ENCODE peak calls at places on chromosome 21, in seven cellular contexts. F is HL-60, C is fibroblast of lung, S is glutamatergic neuron, O is MCF 10A, P is A673, R is osteocyte. L is an unnamed sample.

GRCh38 chr21:41630249-41630648 is 122.3 kb upstream of the TMPRSS2 start:
- DNase-seq in F (no peak), C (peak; percentile 96), S (no peak), O (peak; percentile 100), P (peak; percentile 43), R (no peak), L (no peak)

GRCh38 chr21:44455524-44456206 is 355 bp downstream of the LRRC3 start:
- DNase-seq in F (no peak), C (peak; percentile 20), S (no peak), O (no peak), P (peak; percentile 49), R (no peak), L (peak; percentile 39)

GRCh38 chr21:31630062-31630711 is 29.3 kb upstream of the SOD1 start:
- DNase-seq in F (no peak), C (peak; percentile 96), S (no peak), O (peak; percentile 96), P (peak; percentile 28), R (peak; percentile 85), L (no peak)

GRCh38 chr21:32888971-32889370 is 117.4 kb upstream of the PAXBP1 start:
- DNase-seq in F (no peak), C (no peak), S (no peak), O (no peak), P (no peak), R (no peak), L (no peak)

GRCh38 chr21:41677671-41678015 is 89.2 kb downstream of the RIPK4 start:
- DNase-seq in F (no peak), C (no peak), S (no peak), O (peak; percentile 46), P (no peak), R (no peak), L (no peak)

GRCh38 chr21:26003428-26003827 is 167.1 kb downstream of the APP start:
- DNase-seq in F (no peak), C (no peak), S (no peak), O (no peak), P (no peak), R (no peak), L (no peak)

GRCh38 chr21:30625449-30625848 is 5.0 kb downstream of the KRTAP20-4 start:
- DNase-seq in F (no peak), C (no peak), S (no peak), O (no peak), P (no peak), R (no peak), L (no peak)

GRCh38 chr21:25722631-25723030 is 12.1 kb downstream of the ATP5PF start:
- DNase-seq in F (no peak), C (no peak), S (no peak), O (no peak), P (no peak), R (no peak), L (no peak)

GRCh38 chr21:26546698-26547097 is 26.4 kb downstream of the CYYR1 start:
- DNase-seq in F (no peak), C (no peak), S (no peak), O (no peak), P (no peak), R (no peak), L (no peak)

GRCh38 chr21:31553461-31553860 is 106.0 kb upstream of the SOD1 start:
- DNase-seq in F (no peak), C (no peak), S (no peak), O (no peak), P (no peak), R (no peak), L (no peak)

GRCh38 chr21:27475363-27475955 is 508.6 kb upstream of the ADAMTS5 start:
- DNase-seq in F (no peak), C (no peak), S (no peak), O (no peak), P (no peak), R (no peak), L (no peak)

GRCh38 chr21:25370311-25370744 is 237.0 kb downstream of the MRPL39 start:
- DNase-seq in F (no peak), C (peak; percentile 94), S (no peak), O (peak; percentile 91), P (peak; percentile 25), R (no peak), L (no peak)

GRCh38 chr21:31248598-31248997 is 95.5 kb downstream of the TIAM1 start:
- DNase-seq in F (no peak), C (peak; percentile 67), S (no peak), O (peak; percentile 77), P (no peak), R (no peak), L (no peak)

GRCh38 chr21:38766987-38767722 is 38.6 kb upstream of the ETS2 start:
- DNase-seq in F (no peak), C (no peak), S (no peak), O (peak; percentile 34), P (no peak), R (no peak), L (no peak)

GRCh38 chr21:44356636-44357035 is 3.2 kb downstream of the TRPM2 start:
- DNase-seq in F (no peak), C (no peak), S (no peak), O (no peak), P (peak; percentile 39), R (no peak), L (no peak)

GRCh38 chr21:27269646-27270045 is 302.8 kb upstream of the ADAMTS5 start:
- DNase-seq in F (peak; percentile 80), C (peak; percentile 92), S (no peak), O (peak; percentile 83), P (no peak), R (no peak), L (no peak)

GRCh38 chr21:41816583-41817165 is 49.8 kb upstream of the RIPK4 start:
- DNase-seq in F (peak; percentile 25), C (peak; percentile 56), S (peak; percentile 78), O (peak; percentile 27), P (peak; percentile 66), R (no peak), L (peak; percentile 54)

GRCh38 chr21:30718239-30718909 is at the start of gene KRTAP21-3:
- DNase-seq in F (no peak), C (no peak), S (no peak), O (peak; percentile 47), P (no peak), R (no peak), L (no peak)

GRCh38 chr21:42254631-42255030 is 35.7 kb downstream of the ABCG1 start:
- DNase-seq in F (no peak), C (no peak), S (no peak), O (no peak), P (no peak), R (no peak), L (no peak)

GRCh38 chr21:39441502-39442475 is 3.8 kb downstream of the LCA5L start:
- DNase-seq in F (peak; percentile 21), C (peak; percentile 68), S (peak; percentile 40), O (peak; percentile 61), P (peak; percentile 55), R (no peak), L (no peak)

GRCh38 chr21:30168086-30168485 is 1.5 kb upstream of the CLDN17 start:
- DNase-seq in F (no peak), C (no peak), S (no peak), O (no peak), P (no peak), R (no peak), L (no peak)

GRCh38 chr21:24014381-24014780 is 1592.9 kb downstream of the MRPL39 start:
- DNase-seq in F (no peak), C (no peak), S (no peak), O (no peak), P (no peak), R (no peak), L (no peak)

GRCh38 chr21:44535963-44536362 is 4.0 kb downstream of the KRTAP10-1 start:
- DNase-seq in F (no peak), C (no peak), S (no peak), O (no peak), P (no peak), R (no peak), L (no peak)

GRCh38 chr21:34133802-34134201 is 60.4 kb downstream of the MRPS6 start:
- DNase-seq in F (no peak), C (no peak), S (no peak), O (no peak), P (no peak), R (no peak), L (no peak)
- TF ChIP-seq CTCF in F (no peak), C (peak; percentile 26), S (peak; percentile 64), O (peak; percentile 21), P (peak; percentile 48), R (no peak), L (no peak)

DNA sequence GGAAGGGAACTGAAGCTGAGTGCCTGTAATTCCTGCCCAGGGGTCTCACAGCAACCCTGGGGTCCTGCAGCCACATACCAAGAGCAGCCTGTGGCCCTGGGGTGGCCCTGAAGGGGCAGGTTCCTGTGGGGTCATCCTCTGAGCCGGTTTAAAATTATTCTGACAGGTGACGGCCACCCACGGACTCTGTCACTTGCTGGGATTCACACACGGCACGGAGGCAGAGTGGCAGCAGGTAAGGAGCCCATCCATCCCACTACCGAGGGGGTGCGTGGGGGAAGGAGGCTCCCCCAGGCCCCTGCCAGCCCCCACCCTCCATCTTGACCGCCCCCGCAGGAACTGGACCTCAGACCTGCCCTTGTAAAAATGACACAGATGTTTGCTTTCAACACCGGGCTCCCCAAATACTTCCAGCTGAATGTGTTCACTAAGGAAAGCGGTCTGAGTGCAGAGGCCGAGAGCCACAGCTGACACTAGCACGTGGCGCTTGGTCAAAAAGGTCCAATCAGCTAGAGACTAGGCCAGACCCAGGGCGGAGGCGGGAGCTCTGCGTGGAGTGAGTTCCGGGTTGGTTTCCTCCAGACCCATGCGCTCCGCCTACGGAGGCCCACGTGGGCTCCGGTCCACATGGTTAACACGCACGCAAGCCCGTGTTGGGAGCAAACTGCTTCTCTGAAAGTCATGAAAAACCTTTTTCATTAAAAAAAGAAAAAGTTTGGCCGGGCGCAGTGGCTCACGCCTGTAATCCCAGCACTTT is 10.0 kb downstream of the YBEY start:
- DNase-seq in F (no peak), C (peak; percentile 76), S (no peak), O (no peak), P (peak; percentile 25), R (no peak), L (no peak)
- TF ChIP-seq CTCF in F (no peak), C (no peak), S (no peak), O (no peak), P (no peak), R (no peak), L (no peak)

DNA sequence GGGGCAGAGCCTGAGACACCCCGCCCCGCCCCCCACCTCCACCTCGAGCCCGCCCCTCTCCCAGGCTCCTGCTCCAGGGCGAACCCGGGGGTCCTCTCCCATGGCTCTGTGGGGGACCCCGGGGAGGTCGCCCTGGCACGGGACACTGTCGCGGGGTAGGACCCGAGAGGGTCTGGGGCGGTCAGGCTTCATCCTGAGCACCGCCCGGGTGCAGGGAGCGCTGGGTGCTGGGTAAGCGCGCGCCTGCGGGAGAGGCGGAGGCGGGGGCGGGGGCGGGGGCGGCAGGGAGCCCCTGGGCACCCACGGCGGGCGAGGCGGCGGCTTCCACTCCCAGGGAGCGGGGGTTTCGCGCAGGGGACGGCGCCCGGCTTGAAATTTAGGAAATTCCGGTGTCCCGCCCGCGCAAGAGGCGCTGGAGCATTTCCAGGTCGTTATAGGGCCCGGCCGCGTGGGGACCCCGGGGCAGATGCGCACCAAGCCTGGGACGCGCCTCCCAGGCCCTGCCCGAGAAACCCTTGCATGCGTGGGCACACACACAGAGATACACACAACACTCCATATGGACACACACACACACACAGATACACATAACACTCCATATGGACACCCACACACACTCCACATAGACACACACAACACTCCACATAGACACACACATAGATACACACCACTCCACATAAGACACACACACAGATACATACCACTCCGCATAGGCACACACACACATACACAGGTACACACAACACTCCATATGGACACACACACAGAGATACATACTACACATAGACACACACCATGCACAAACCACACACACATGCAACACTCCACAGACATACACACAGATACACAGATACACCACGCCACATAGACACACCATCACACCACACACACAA is 48.7 kb upstream of the SLC19A1 start:
- DNase-seq in F (peak; percentile 28), C (no peak), S (no peak), O (no peak), P (peak; percentile 70), R (no peak), L (no peak)
- TF ChIP-seq CTCF in F (no peak), C (no peak), S (no peak), O (no peak), P (no peak), R (no peak), L (no peak)

GRCh38 chr21:35603471-35603870 is 456.9 kb downstream of the SETD4 start:
- DNase-seq in F (no peak), C (no peak), S (no peak), O (no peak), P (no peak), R (no peak), L (no peak)
- TF ChIP-seq CTCF in F (no peak), C (no peak), S (no peak), O (no peak), P (no peak), R (no peak), L (no peak)